ENCODE peak calls at places on chromosome 14, in four cellular contexts. Q is CD8-positive, alpha-beta memory T cell; A is NCI-H2029; H is naive B cell. Y is an unnamed sample.

GRCh38 chr14:94689985-94690400 is 77.8 kb downstream of the SERPINA3 start:
- DNase-seq in Q (no peak), A (no peak), H (no peak), Y (no peak)

GRCh38 chr14:53462931-53463778 is 310.0 kb upstream of the DDHD1 start:
- DNase-seq in Q (no peak), A (peak; percentile 3), H (no peak), Y (no peak)

GRCh38 chr14:79585845-79586244 is 625.5 kb downstream of the DIO2 start:
- DNase-seq in Q (no peak), A (no peak), H (no peak), Y (no peak)

GRCh38 chr14:103910262-103910935 is 17.9 kb upstream of the TDRD9 start:
- DNase-seq in Q (peak; percentile 64), A (peak; percentile 48), H (peak; percentile 46), Y (peak; percentile 93)

GRCh38 chr14:106518054-106518943 is 991.9 kb downstream of the TMEM121 start:
- DNase-seq in Q (peak; percentile 70), A (no peak), H (peak; percentile 79), Y (no peak)

GRCh38 chr14:105093426-105094192 is 28.4 kb upstream of the GPR132 start:
- DNase-seq in Q (peak; percentile 55), A (no peak), H (peak; percentile 53), Y (peak; percentile 83)

GRCh38 chr14:63006515-63006914 is 38.7 kb downstream of the KCNH5 start:
- DNase-seq in Q (no peak), A (no peak), H (no peak), Y (no peak)

GRCh38 chr14:102078840-102079699 is 7.8 kb downstream of the HSP90AA1 start:
- DNase-seq in Q (no peak), A (no peak), H (no peak), Y (no peak)

GRCh38 chr14:55446833-55447232 is 6.4 kb upstream of the TBPL2 start:
- DNase-seq in Q (no peak), A (no peak), H (no peak), Y (peak; percentile 79)

GRCh38 chr14:91793704-91794103 is 61.8 kb upstream of the CATSPERB start:
- DNase-seq in Q (no peak), A (no peak), H (no peak), Y (no peak)

GRCh38 chr14:61841145-61841544 is 78.9 kb downstream of the SNAPC1 start:
- DNase-seq in Q (no peak), A (peak; percentile 68), H (no peak), Y (no peak)

GRCh38 chr14:20684662-20685456 is 499 bp downstream of the RNASE4 start:
- DNase-seq in Q (no peak), A (no peak), H (no peak), Y (peak; percentile 60)

GRCh38 chr14:90495357-90496276 is 98.8 kb downstream of the CALM1 start:
- DNase-seq in Q (peak; percentile 26), A (no peak), H (peak; percentile 7), Y (peak; percentile 51)

GRCh38 chr14:54902143-54902520 is 494 bp downstream of the GCH1 start:
- DNase-seq in Q (peak; percentile 84), A (peak; percentile 71), H (peak; percentile 70), Y (peak; percentile 71)

GRCh38 chr14:104650057-104650980 is 39.1 kb upstream of the INF2 start:
- DNase-seq in Q (peak; percentile 50), A (no peak), H (peak; percentile 76), Y (no peak)

GRCh38 chr14:104248203-104249055 is 110.0 kb downstream of the KIF26A start:
- DNase-seq in Q (no peak), A (no peak), H (no peak), Y (no peak)

GRCh38 chr14:100907240-100907639 is 3.7 kb upstream of the RTL1 start:
- DNase-seq in Q (no peak), A (no peak), H (no peak), Y (no peak)

GRCh38 chr14:61528591-61529021 is 166.7 kb upstream of the HIF1A start:
- DNase-seq in Q (peak; percentile 50), A (no peak), H (no peak), Y (peak; percentile 89)

GRCh38 chr14:101104485-101104884 is 201.0 kb upstream of the RTL1 start:
- DNase-seq in Q (no peak), A (no peak), H (no peak), Y (no peak)

GRCh38 chr14:59570122-59570521 is 6.5 kb downstream of the CCDC175 start:
- DNase-seq in Q (no peak), A (no peak), H (no peak), Y (no peak)

GRCh38 chr14:21071225-21072041 is 1.3 kb downstream of the ARHGEF40 start:
- DNase-seq in Q (no peak), A (peak; percentile 84), H (peak; percentile 68), Y (peak; percentile 72)

GRCh38 chr14:96399405-96399804 is 7.5 kb downstream of the AK7 start:
- DNase-seq in Q (no peak), A (no peak), H (no peak), Y (no peak)